ENCODE peak calls at places on chromosomes 5 and 9, in five cellular contexts. O is Panc1, I is neural progenitor cell, J is aorta, F is GM23338. G is an unnamed sample. For H3K4me1 and H3K27me3, the result is how much of the 10 kb centered on the place peaks cover.

GRCh38 chr5:151682751-151683331 is 3.9 kb downstream of the SPARC start:
- DNase-seq in O (no peak), I (no peak), J (no peak), F (no peak), G (no peak)

GRCh38 chr9:69893057-69893456 is 72.4 kb downstream of the CFAP95 start:
- DNase-seq in O (no peak), I (no peak), J (no peak), F (no peak), G (no peak)

GRCh38 chr5:58024151-58024550 is 435.7 kb downstream of the PLK2 start:
- DNase-seq in O (no peak), I (no peak), J (no peak), F (no peak), G (no peak)

GRCh38 chr5:106258591-106259125 is 1412.1 kb downstream of the EFNA5 start:
- DNase-seq in O (no peak), I (no peak), J (no peak), F (no peak), G (no peak)

GRCh38 chr9:117160254-117160653 is 254.6 kb downstream of the ASTN2 start:
- DNase-seq in O (no peak), I (peak), J (no peak), F (peak), G (no peak)

GRCh38 chr9:125066839-125067619 is 76.3 kb downstream of the SCAI start:
- DNase-seq in O (no peak), I (no peak), J (peak), F (no peak), G (no peak)

GRCh38 chr9:93096131-93096802 is at the start of gene CARD19:
- DNase-seq in O (no peak), I (peak), J (peak), F (peak), G (peak)

GRCh38 chr5:140322751-140323731 is 20.1 kb upstream of the PFDN1 start:
- DNase-seq in O (no peak), I (peak), J (no peak), F (peak), G (no peak)

GRCh38 chr9:136504512-136505348 is 21.9 kb upstream of the SEC16A start:
- DNase-seq in O (no peak), I (no peak), J (no peak), F (no peak), G (no peak)

GRCh38 chr5:94031631-94032030 is 290.2 kb upstream of the POU5F2 start:
- DNase-seq in O (no peak), I (no peak), J (no peak), F (no peak), G (no peak)

GRCh38 chr9:93231121-93231694 is 47.3 kb downstream of the WNK2 start:
- DNase-seq in O (no peak), I (no peak), J (no peak), F (no peak), G (no peak)

GRCh38 chr5:31733365-31733764 is 94.4 kb downstream of the PDZD2 start:
- DNase-seq in O (no peak), I (no peak), J (no peak), F (no peak), G (no peak)

GRCh38 chr9:113664176-113664875 is 200.8 kb downstream of the RGS3 start:
- DNase-seq in O (no peak), I (no peak), J (no peak), F (peak), G (no peak)

GRCh38 chr9:5815421-5815820 is 17.5 kb downstream of the ERMP1 start:
- DNase-seq in O (no peak), I (no peak), J (no peak), F (no peak), G (no peak)

GRCh38 chr9:126720661-126721530 is 83.9 kb upstream of the ZBTB43 start:
- DNase-seq in O (no peak), I (no peak), J (no peak), F (no peak), G (no peak)

GRCh38 chr5:143713331-143714032 is 98.5 kb upstream of the HMHB1 start:
- DNase-seq in O (no peak), I (no peak), J (no peak), F (no peak), G (no peak)

GRCh38 chr5:34452170-34452828 is 203.8 kb upstream of the RAI14 start:
- DNase-seq in O (no peak), I (peak), J (no peak), F (peak), G (peak)

GRCh38 chr9:80553986-80554715 is 982.4 kb downstream of the TLE4 start:
- DNase-seq in O (no peak), I (no peak), J (no peak), F (no peak), G (no peak)

GRCh38 chr9:73348485-73348884 is 196.8 kb downstream of the ANXA1 start:
- DNase-seq in O (no peak), I (peak), J (no peak), F (peak), G (peak)

GRCh38 chr9:35114921-35115341 is 731 bp downstream of the ATOSB start:
- DNase-seq in O (no peak), I (peak), J (peak), F (peak), G (peak)

GRCh38 chr5:17990168-17990567 is 355.9 kb downstream of the TAF11L14 start:
- DNase-seq in O (no peak), I (no peak), J (no peak), F (no peak), G (no peak)

GRCh38 chr9:90466481-90466880 is 176.1 kb downstream of the DIRAS2 start:
- DNase-seq in O (no peak), I (no peak), J (no peak), F (no peak), G (no peak)

GRCh38 chr5:61596265-61596664 is 264.2 kb downstream of the ZSWIM6 start:
- DNase-seq in O (no peak), I (no peak), J (no peak), F (no peak), G (no peak)

GRCh38 chr5:1882337-1883119 is at the start of gene IRX4:
- DNase-seq in O (no peak), I (peak), J (peak), F (peak), G (no peak)

GRCh38 chr9:136511670-136512592 is 29.1 kb upstream of the SEC16A start:
- DNase-seq in O (no peak), I (no peak), J (no peak), F (no peak), G (no peak)

GRCh38 chr9:88400021-88400420 is 11.8 kb downstream of the SPIN1 start:
- DNase-seq in O (no peak), I (no peak), J (no peak), F (no peak), G (no peak)

GRCh38 chr9:68841292-68842052 is 136.4 kb downstream of the PIP5K1B start:
- DNase-seq in O (no peak), I (no peak), J (no peak), F (no peak), G (no peak)

GRCh38 chr9:20446248-20446647 is 176.1 kb downstream of the MLLT3 start:
- DNase-seq in O (no peak), I (no peak), J (no peak), F (no peak), G (no peak)

GRCh38 chr9:28824410-28824963 is 1251.2 kb upstream of the C9orf72 start:
- DNase-seq in O (no peak), I (no peak), J (no peak), F (no peak), G (no peak)

GRCh38 chr9:138050472-138051330 is 173.1 kb downstream of the CACNA1B start:
- DNase-seq in O (no peak), I (no peak), J (peak), F (no peak), G (no peak)

GRCh38 chr5:129591508-129592160 is 131.5 kb downstream of the ADAMTS19 start:
- DNase-seq in O (no peak), I (no peak), J (no peak), F (no peak), G (no peak)

GRCh38 chr9:76441551-76442322 is 17.2 kb upstream of the GCNT1 start:
- DNase-seq in O (no peak), I (no peak), J (no peak), F (no peak), G (no peak)

GRCh38 chr5:134462761-134463160 is 51.1 kb upstream of the CDKN2AIPNL start:
- DNase-seq in O (no peak), I (peak), J (peak), F (peak), G (no peak)

GRCh38 chr5:135578685-135579341 is at the start of gene CXCL14:
- DNase-seq in O (no peak), I (peak), J (peak), F (peak), G (peak)

GRCh38 chr9:80197661-80198060 is 625.9 kb downstream of the TLE4 start:
- DNase-seq in O (no peak), I (no peak), J (no peak), F (no peak), G (no peak)

GRCh38 chr5:73357576-73357975 is 91.0 kb downstream of the FOXD1 start:
- DNase-seq in O (no peak), I (no peak), J (no peak), F (no peak), G (no peak)

GRCh38 chr9:89422151-89422918 is 75.6 kb downstream of the SEMA4D start:
- DNase-seq in O (no peak), I (no peak), J (no peak), F (no peak), G (no peak)
- H3K4me1 ChIP-seq in O (under half), I (under half), J (under half), F (under half), G (under half)

DNA sequence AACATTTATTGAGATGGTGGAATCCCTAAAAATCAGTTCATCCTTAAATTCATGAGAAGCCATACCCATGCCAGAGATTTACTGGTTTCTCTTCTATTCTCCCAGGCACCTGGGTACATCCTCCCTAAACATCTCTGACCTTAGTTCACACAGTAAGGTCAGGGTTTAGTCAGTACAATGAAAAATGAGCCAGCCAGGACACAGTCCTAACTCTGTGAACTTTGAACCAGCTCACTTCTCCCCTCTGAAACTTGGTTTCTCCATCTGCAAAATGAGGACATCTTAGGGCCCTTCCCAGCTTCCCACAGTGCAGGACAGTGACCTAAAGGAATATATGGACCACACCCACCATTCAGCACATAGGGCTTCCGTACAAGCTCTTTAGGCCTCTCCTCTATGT is 1.9 kb downstream of the NOP16 start:
- DNase-seq in O (no peak), I (no peak), J (peak), F (no peak), G (no peak)
- H3K4me3 ChIP-seq in O (peak), I (no peak), J (no peak), F (peak), G (peak)

DNA sequence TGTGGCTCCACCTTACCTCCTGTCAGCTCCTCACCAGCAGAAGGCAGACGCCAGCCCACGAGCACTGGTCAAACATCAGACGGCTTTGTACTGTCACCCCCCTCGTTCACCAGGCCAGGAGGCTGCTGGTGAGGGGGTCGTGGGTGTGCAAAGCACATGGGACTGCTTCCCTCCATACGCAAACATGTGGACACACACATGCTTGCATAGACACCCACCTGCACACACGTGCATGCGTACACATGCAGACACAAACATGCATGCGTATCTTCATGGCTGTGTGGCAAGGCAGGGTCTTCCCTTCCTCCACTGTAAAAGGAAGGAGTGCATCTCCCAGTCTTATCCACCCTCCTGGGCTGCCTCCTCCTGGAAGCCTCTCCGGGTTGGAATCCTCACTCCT is 178.5 kb downstream of the OLFM1 start:
- DNase-seq in O (no peak), I (no peak), J (no peak), F (no peak), G (no peak)
- H3K27me3 ChIP-seq in O (under half), I (under half), J (under half), F (under half), G (under half)

GRCh38 chr9:94859226-94859625 is 132.7 kb downstream of the AOPEP start:
- DNase-seq in O (no peak), I (no peak), J (no peak), F (no peak), G (no peak)

GRCh38 chr9:94860678-94861588 is 134.4 kb downstream of the AOPEP start:
- DNase-seq in O (no peak), I (no peak), J (no peak), F (no peak), G (no peak)

GRCh38 chr9:94861589-94862241 is 135.2 kb downstream of the AOPEP start:
- DNase-seq in O (no peak), I (no peak), J (no peak), F (no peak), G (no peak)

GRCh38 chr9:94862242-94862610 is 135.7 kb downstream of the AOPEP start:
- DNase-seq in O (no peak), I (no peak), J (no peak), F (no peak), G (no peak)

GRCh38 chr9:94859891-94860290 is 133.4 kb downstream of the AOPEP start:
- DNase-seq in O (no peak), I (no peak), J (no peak), F (no peak), G (no peak)
- H3K4me1 ChIP-seq in O (under half), I (under half), J (under half), F (under half), G (under half)

GRCh38 chr5:97009921-97010320 is 74.0 kb downstream of the LNPEP start:
- DNase-seq in O (no peak), I (no peak), J (no peak), F (no peak), G (no peak)
- H3K4me3 ChIP-seq in O (no peak), I (no peak), J (no peak), F (no peak), G (no peak)

GRCh38 chr5:146533260-146533857 is 17.4 kb upstream of the GPR151 start:
- DNase-seq in O (peak), I (peak), J (peak), F (peak), G (peak)
- H3K27me3 ChIP-seq in O (under half), I (under half), J (under half), F (under half), G (under half)

DNA sequence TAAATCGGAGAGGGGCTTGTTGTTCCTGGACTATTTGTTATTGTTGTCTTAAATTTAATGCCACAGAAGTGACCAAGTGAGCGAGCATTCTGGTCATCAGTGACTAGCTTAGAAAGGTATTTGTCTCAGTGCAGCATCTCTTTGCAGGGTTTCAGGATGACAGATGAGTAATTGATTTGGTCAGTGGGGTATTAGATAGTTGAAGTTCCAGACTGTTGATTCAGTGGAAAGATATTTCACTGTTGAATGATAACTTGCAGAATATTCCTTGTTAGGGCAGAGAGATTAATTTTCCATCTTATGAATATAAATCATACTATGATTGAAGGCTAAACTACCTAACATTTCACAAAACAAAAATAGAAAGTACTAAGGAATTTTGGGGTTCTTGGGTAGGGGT is 122.4 kb downstream of the TRIO start:
- DNase-seq in O (peak), I (no peak), J (no peak), F (no peak), G (no peak)
- H3K4me1 ChIP-seq in O (half or more), I (half or more), J (under half), F (half or more), G (under half)

GRCh38 chr5:119341452-119342349 is 14.1 kb upstream of the TNFAIP8 start:
- DNase-seq in O (no peak), I (no peak), J (no peak), F (no peak), G (no peak)

GRCh38 chr5:119339344-119339743 is 16.5 kb upstream of the TNFAIP8 start:
- DNase-seq in O (no peak), I (no peak), J (no peak), F (no peak), G (no peak)

GRCh38 chr5:119338326-119338957 is 17.4 kb upstream of the TNFAIP8 start:
- DNase-seq in O (no peak), I (no peak), J (no peak), F (no peak), G (no peak)

GRCh38 chr5:119340597-119341218 is 15.1 kb upstream of the TNFAIP8 start:
- DNase-seq in O (no peak), I (no peak), J (no peak), F (no peak), G (no peak)

GRCh38 chr5:119339965-119340364 is 15.9 kb upstream of the TNFAIP8 start:
- DNase-seq in O (no peak), I (no peak), J (no peak), F (no peak), G (no peak)
- H3K4me3 ChIP-seq in O (no peak), I (no peak), J (no peak), F (no peak), G (no peak)